ENCODE peak calls at places on chromosomes 16 and 17, in eight cellular contexts. One of them, this sample, is unnamed.

GRCh38 chr16:30350134-30350871 is 4.8 kb downstream of the CD2BP2 start:
- DNase-seq in prostate gland: no peak
- DNase-seq in adrenal gland: no peak
- DNase-seq in breast epithelium: no peak
- DNase-seq in esophagus muscularis mucosa: no peak
- DNase-seq in heart left ventricle: no peak
- DNase-seq in GM12878: peak; percentile 89
- DNase-seq in stomach: no peak
- DNase-seq in this sample: no peak

GRCh38 chr16:50099957-50100648 is 34.3 kb downstream of the HEATR3 start:
- DNase-seq in prostate gland: peak; percentile 8
- DNase-seq in adrenal gland: no peak
- DNase-seq in breast epithelium: no peak
- DNase-seq in esophagus muscularis mucosa: no peak
- DNase-seq in heart left ventricle: no peak
- DNase-seq in GM12878: no peak
- DNase-seq in stomach: no peak
- DNase-seq in this sample: no peak

GRCh38 chr17:35345926-35346771 is 27.3 kb downstream of the SLFN11 start:
- DNase-seq in prostate gland: peak; percentile 10
- DNase-seq in adrenal gland: peak; percentile 71
- DNase-seq in breast epithelium: peak; percentile 33
- DNase-seq in esophagus muscularis mucosa: peak; percentile 93
- DNase-seq in heart left ventricle: peak; percentile 89
- DNase-seq in GM12878: no peak
- DNase-seq in stomach: peak; percentile 30
- DNase-seq in this sample: no peak

GRCh38 chr16:35234679-35235078 is 1775.3 kb downstream of the TP53TG3F start:
- DNase-seq in prostate gland: no peak
- DNase-seq in adrenal gland: no peak
- DNase-seq in breast epithelium: no peak
- DNase-seq in esophagus muscularis mucosa: no peak
- DNase-seq in heart left ventricle: no peak
- DNase-seq in GM12878: no peak
- DNase-seq in stomach: no peak
- DNase-seq in this sample: no peak

GRCh38 chr17:6437466-6437865 is 2.5 kb upstream of the AIPL1 start:
- DNase-seq in prostate gland: no peak
- DNase-seq in adrenal gland: no peak
- DNase-seq in breast epithelium: no peak
- DNase-seq in esophagus muscularis mucosa: no peak
- DNase-seq in heart left ventricle: no peak
- DNase-seq in GM12878: no peak
- DNase-seq in stomach: no peak
- DNase-seq in this sample: no peak

GRCh38 chr16:56613706-56614105 is 5.3 kb downstream of the MT2A start:
- DNase-seq in prostate gland: no peak
- DNase-seq in adrenal gland: no peak
- DNase-seq in breast epithelium: no peak
- DNase-seq in esophagus muscularis mucosa: no peak
- DNase-seq in heart left ventricle: no peak
- DNase-seq in GM12878: no peak
- DNase-seq in stomach: no peak
- DNase-seq in this sample: no peak

GRCh38 chr16:66409156-66409555 is 17.9 kb upstream of the BEAN1 start:
- DNase-seq in prostate gland: no peak
- DNase-seq in adrenal gland: no peak
- DNase-seq in breast epithelium: no peak
- DNase-seq in esophagus muscularis mucosa: no peak
- DNase-seq in heart left ventricle: no peak
- DNase-seq in GM12878: no peak
- DNase-seq in stomach: no peak
- DNase-seq in this sample: no peak

GRCh38 chr16:58348986-58349385 is 43.3 kb upstream of the GINS3 start:
- DNase-seq in prostate gland: no peak
- DNase-seq in adrenal gland: no peak
- DNase-seq in breast epithelium: no peak
- DNase-seq in esophagus muscularis mucosa: no peak
- DNase-seq in heart left ventricle: no peak
- DNase-seq in GM12878: no peak
- DNase-seq in stomach: no peak
- DNase-seq in this sample: no peak

GRCh38 chr16:11067697-11068141 is 123.4 kb downstream of the CLEC16A start:
- DNase-seq in prostate gland: no peak
- DNase-seq in adrenal gland: no peak
- DNase-seq in breast epithelium: no peak
- DNase-seq in esophagus muscularis mucosa: no peak
- DNase-seq in heart left ventricle: no peak
- DNase-seq in GM12878: no peak
- DNase-seq in stomach: no peak
- DNase-seq in this sample: no peak

GRCh38 chr17:60147553-60148241 is 2.1 kb upstream of the CA4 start:
- DNase-seq in prostate gland: no peak
- DNase-seq in adrenal gland: no peak
- DNase-seq in breast epithelium: no peak
- DNase-seq in esophagus muscularis mucosa: no peak
- DNase-seq in heart left ventricle: no peak
- DNase-seq in GM12878: no peak
- DNase-seq in stomach: no peak
- DNase-seq in this sample: no peak

GRCh38 chr17:49390548-49391324 is 23.9 kb downstream of the PHB1 start:
- DNase-seq in prostate gland: peak; percentile 28
- DNase-seq in adrenal gland: no peak
- DNase-seq in breast epithelium: no peak
- DNase-seq in esophagus muscularis mucosa: no peak
- DNase-seq in heart left ventricle: peak; percentile 34
- DNase-seq in GM12878: no peak
- DNase-seq in stomach: peak; percentile 58
- DNase-seq in this sample: peak; percentile 48

GRCh38 chr17:9389116-9389515 is 186.5 kb downstream of the STX8 start:
- DNase-seq in prostate gland: no peak
- DNase-seq in adrenal gland: no peak
- DNase-seq in breast epithelium: no peak
- DNase-seq in esophagus muscularis mucosa: no peak
- DNase-seq in heart left ventricle: no peak
- DNase-seq in GM12878: peak; percentile 68
- DNase-seq in stomach: no peak
- DNase-seq in this sample: peak; percentile 11

GRCh38 chr17:65055708-65056638 is 567 bp downstream of the GNA13 start:
- DNase-seq in prostate gland: peak; percentile 63
- DNase-seq in adrenal gland: peak; percentile 87
- DNase-seq in breast epithelium: peak; percentile 64
- DNase-seq in esophagus muscularis mucosa: no peak
- DNase-seq in heart left ventricle: peak; percentile 66
- DNase-seq in GM12878: no peak
- DNase-seq in stomach: peak; percentile 55
- DNase-seq in this sample: peak; percentile 68

GRCh38 chr17:69501591-69502468 is 87.3 kb downstream of the MAP2K6 start:
- DNase-seq in prostate gland: peak; percentile 34
- DNase-seq in adrenal gland: no peak
- DNase-seq in breast epithelium: peak; percentile 49
- DNase-seq in esophagus muscularis mucosa: no peak
- DNase-seq in heart left ventricle: peak; percentile 31
- DNase-seq in GM12878: no peak
- DNase-seq in stomach: peak; percentile 49
- DNase-seq in this sample: no peak

GRCh38 chr16:3879887-3880564 is 487 bp downstream of the CREBBP start:
- DNase-seq in prostate gland: peak; percentile 69
- DNase-seq in adrenal gland: peak; percentile 81
- DNase-seq in breast epithelium: peak; percentile 59
- DNase-seq in esophagus muscularis mucosa: no peak
- DNase-seq in heart left ventricle: peak; percentile 84
- DNase-seq in GM12878: no peak
- DNase-seq in stomach: peak; percentile 79
- DNase-seq in this sample: peak; percentile 52

GRCh38 chr17:65228734-65229390 is 91.7 kb downstream of the RGS9 start:
- DNase-seq in prostate gland: no peak
- DNase-seq in adrenal gland: no peak
- DNase-seq in breast epithelium: no peak
- DNase-seq in esophagus muscularis mucosa: no peak
- DNase-seq in heart left ventricle: no peak
- DNase-seq in GM12878: peak; percentile 89
- DNase-seq in stomach: no peak
- DNase-seq in this sample: no peak

GRCh38 chr16:75228143-75228976 is 9.6 kb downstream of the CTRB1 start:
- DNase-seq in prostate gland: no peak
- DNase-seq in adrenal gland: no peak
- DNase-seq in breast epithelium: no peak
- DNase-seq in esophagus muscularis mucosa: no peak
- DNase-seq in heart left ventricle: no peak
- DNase-seq in GM12878: no peak
- DNase-seq in stomach: no peak
- DNase-seq in this sample: no peak

GRCh38 chr16:75225678-75226515 is 7.1 kb downstream of the CTRB1 start:
- DNase-seq in prostate gland: no peak
- DNase-seq in adrenal gland: no peak
- DNase-seq in breast epithelium: no peak
- DNase-seq in esophagus muscularis mucosa: no peak
- DNase-seq in heart left ventricle: peak; percentile 43
- DNase-seq in GM12878: no peak
- DNase-seq in stomach: no peak
- DNase-seq in this sample: no peak

GRCh38 chr16:75227361-75228142 is 8.8 kb downstream of the CTRB1 start:
- DNase-seq in prostate gland: no peak
- DNase-seq in adrenal gland: no peak
- DNase-seq in breast epithelium: no peak
- DNase-seq in esophagus muscularis mucosa: no peak
- DNase-seq in heart left ventricle: no peak
- DNase-seq in GM12878: no peak
- DNase-seq in stomach: no peak
- DNase-seq in this sample: no peak

GRCh38 chr16:75225092-75225491 is 6.3 kb downstream of the CTRB1 start:
- DNase-seq in prostate gland: no peak
- DNase-seq in adrenal gland: no peak
- DNase-seq in breast epithelium: no peak
- DNase-seq in esophagus muscularis mucosa: no peak
- DNase-seq in heart left ventricle: no peak
- DNase-seq in GM12878: no peak
- DNase-seq in stomach: no peak
- DNase-seq in this sample: no peak

GRCh38 chr16:75226550-75227360 is 8.0 kb downstream of the CTRB1 start:
- DNase-seq in prostate gland: no peak
- DNase-seq in adrenal gland: no peak
- DNase-seq in breast epithelium: no peak
- DNase-seq in esophagus muscularis mucosa: no peak
- DNase-seq in heart left ventricle: no peak
- DNase-seq in GM12878: no peak
- DNase-seq in stomach: no peak
- DNase-seq in this sample: no peak
- TF ChIP-seq POLR2A in prostate gland: no peak
- TF ChIP-seq POLR2A in adrenal gland: no peak
- TF ChIP-seq POLR2A in breast epithelium: no peak
- TF ChIP-seq POLR2A in esophagus muscularis mucosa: no peak
- TF ChIP-seq POLR2A in heart left ventricle: no peak
- TF ChIP-seq POLR2A in GM12878: no peak
- TF ChIP-seq POLR2A in stomach: no peak
- TF ChIP-seq POLR2A in this sample: no peak

DNA sequence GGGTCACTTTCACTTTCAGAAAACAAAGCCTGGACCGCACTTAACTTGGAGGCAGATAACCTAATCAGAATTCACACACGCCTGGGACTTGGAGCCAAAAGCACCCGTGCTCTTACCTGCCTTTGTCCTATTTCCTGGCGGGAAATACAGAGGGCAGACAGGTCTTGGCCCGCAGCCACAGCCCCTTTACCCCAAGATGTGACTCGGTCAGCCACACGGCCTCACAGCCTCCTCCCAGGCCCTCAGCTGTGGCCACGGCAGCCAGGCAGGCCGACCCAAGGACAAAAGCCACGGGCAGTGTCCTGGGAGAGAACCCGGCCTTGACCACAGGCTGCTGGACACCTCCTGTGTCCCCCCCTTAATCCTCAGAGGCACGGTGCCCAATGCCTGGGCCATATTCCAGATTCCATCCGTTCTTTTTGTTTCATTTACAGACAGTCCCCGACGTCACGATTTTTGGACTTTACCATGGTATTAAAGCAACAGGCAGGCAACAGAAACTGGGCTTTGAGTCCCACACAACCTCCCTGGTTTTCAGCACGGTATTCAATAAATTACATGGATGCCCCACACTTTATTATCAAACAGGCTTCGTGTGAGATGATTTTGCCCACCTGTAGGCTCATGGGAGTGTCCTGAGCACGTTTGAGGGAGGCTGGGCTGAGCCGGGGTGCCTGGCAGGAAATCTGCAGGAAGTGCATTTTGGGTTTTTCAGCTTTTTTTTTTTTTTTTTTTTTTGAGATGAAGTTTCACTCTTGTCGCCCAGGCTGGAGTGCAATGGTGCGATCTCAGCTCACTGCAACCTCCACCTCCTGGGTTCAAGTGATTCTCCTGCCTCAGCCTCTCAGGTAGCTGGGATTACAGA is 30.0 kb upstream of the GAA start:
- DNase-seq in prostate gland: peak; percentile 54
- DNase-seq in adrenal gland: peak; percentile 85
- DNase-seq in breast epithelium: peak; percentile 37
- DNase-seq in esophagus muscularis mucosa: no peak
- DNase-seq in heart left ventricle: peak; percentile 62
- DNase-seq in GM12878: no peak
- DNase-seq in stomach: peak; percentile 85
- DNase-seq in this sample: peak; percentile 34
- TF ChIP-seq POLR2A in prostate gland: no peak
- TF ChIP-seq POLR2A in adrenal gland: no peak
- TF ChIP-seq POLR2A in breast epithelium: no peak
- TF ChIP-seq POLR2A in esophagus muscularis mucosa: no peak
- TF ChIP-seq POLR2A in heart left ventricle: no peak
- TF ChIP-seq POLR2A in GM12878: no peak
- TF ChIP-seq POLR2A in stomach: no peak
- TF ChIP-seq POLR2A in this sample: no peak

GRCh38 chr17:55300479-55301290 is 35.9 kb downstream of the HLF start:
- DNase-seq in prostate gland: no peak
- DNase-seq in adrenal gland: no peak
- DNase-seq in breast epithelium: no peak
- DNase-seq in esophagus muscularis mucosa: no peak
- DNase-seq in heart left ventricle: no peak
- DNase-seq in GM12878: no peak
- DNase-seq in stomach: no peak
- DNase-seq in this sample: no peak
- TF ChIP-seq POLR2A in prostate gland: no peak
- TF ChIP-seq POLR2A in adrenal gland: no peak
- TF ChIP-seq POLR2A in breast epithelium: no peak
- TF ChIP-seq POLR2A in esophagus muscularis mucosa: no peak
- TF ChIP-seq POLR2A in heart left ventricle: no peak
- TF ChIP-seq POLR2A in GM12878: no peak
- TF ChIP-seq POLR2A in stomach: no peak
- TF ChIP-seq POLR2A in this sample: no peak

DNA sequence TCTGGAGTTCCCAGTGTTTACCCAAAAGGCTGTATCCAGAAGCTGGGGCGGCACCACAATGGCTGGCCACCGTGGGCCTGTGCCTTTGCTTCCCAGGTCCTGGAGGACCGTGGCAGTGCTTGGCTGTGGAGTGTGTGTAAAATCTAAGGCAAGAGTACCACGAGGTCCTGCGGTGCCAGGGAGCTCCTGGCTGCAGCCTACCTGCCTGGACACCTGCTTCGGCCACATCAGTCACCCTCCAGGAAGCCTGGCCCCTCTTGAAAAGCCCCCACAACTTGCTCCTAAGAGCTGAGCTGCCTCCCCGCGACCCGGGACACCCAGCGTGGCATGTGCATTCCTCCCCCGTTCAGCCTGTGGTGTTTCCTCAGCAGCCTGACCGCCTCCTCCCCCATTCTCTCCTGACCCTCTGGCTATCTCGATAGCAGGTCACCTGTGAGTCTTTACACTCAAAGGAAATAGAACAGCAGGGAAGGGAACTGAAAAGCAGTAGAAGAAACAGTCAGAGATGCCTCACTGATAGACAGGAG is 7.9 kb downstream of the TIMM22 start:
- DNase-seq in prostate gland: no peak
- DNase-seq in adrenal gland: no peak
- DNase-seq in breast epithelium: no peak
- DNase-seq in esophagus muscularis mucosa: no peak
- DNase-seq in heart left ventricle: no peak
- DNase-seq in GM12878: no peak
- DNase-seq in stomach: peak; percentile 51
- DNase-seq in this sample: no peak
- TF ChIP-seq POLR2A in prostate gland: no peak
- TF ChIP-seq POLR2A in adrenal gland: no peak
- TF ChIP-seq POLR2A in breast epithelium: no peak
- TF ChIP-seq POLR2A in esophagus muscularis mucosa: no peak
- TF ChIP-seq POLR2A in heart left ventricle: no peak
- TF ChIP-seq POLR2A in GM12878: no peak
- TF ChIP-seq POLR2A in stomach: no peak
- TF ChIP-seq POLR2A in this sample: no peak